ENCODE peak calls at places on chromosomes 5 and 9, in ten cellular contexts. A, E, M, S, V, H, R, W, G and T are unnamed samples.

GRCh38 chr9:92747459-92748232 is 17.0 kb downstream of the BICD2 start:
- DNase-seq in S (peak; percentile 44), R (no peak), G (no peak), H (no peak), E (no peak), W (no peak), M (no peak), A (no peak), V (peak; percentile 62), T (peak; percentile 17)

GRCh38 chr9:107584186-107584585 is 94.6 kb upstream of the KLF4 start:
- DNase-seq in G (no peak), M (no peak), A (no peak), W (no peak), H (no peak), R (no peak), E (no peak), S (no peak), V (no peak), T (no peak)

GRCh38 chr5:159318448-159318847 is 11.8 kb downstream of the IL12B start:
- DNase-seq in W (no peak), A (no peak), V (no peak), R (no peak), H (no peak), G (no peak), S (no peak), M (no peak), E (no peak), T (no peak)

GRCh38 chr9:95494416-95495371 is 22.1 kb downstream of the PTCH1 start:
- DNase-seq in G (peak; percentile 82), A (no peak), M (no peak), E (no peak), W (no peak), S (peak; percentile 38), H (peak; percentile 54), V (no peak), R (peak; percentile 88), T (peak; percentile 87)

GRCh38 chr5:117494208-117494607 is 919.6 kb upstream of the SEMA6A start:
- DNase-seq in W (no peak), E (no peak), M (no peak), H (no peak), V (no peak), R (no peak), A (no peak), G (no peak), S (no peak), T (no peak)

GRCh38 chr5:148776780-148777179 is 49.6 kb upstream of the ADRB2 start:
- DNase-seq in H (no peak), A (no peak), V (peak; percentile 96), W (peak; percentile 53), M (no peak), E (peak; percentile 80), R (no peak), G (no peak), S (peak; percentile 94), T (peak; percentile 85)

GRCh38 chr9:18910435-18910834 is 122.6 kb downstream of the SAXO1 start:
- DNase-seq in V (no peak), S (no peak), M (no peak), H (no peak), A (peak; percentile 25), W (no peak), R (no peak), G (no peak), E (no peak), T (no peak)

GRCh38 chr5:153777681-153778080 is 261.0 kb downstream of the FAM114A2 start:
- DNase-seq in S (no peak), A (no peak), G (no peak), R (no peak), M (no peak), E (no peak), W (no peak), V (no peak), H (no peak), T (no peak)

GRCh38 chr9:96344458-96345180 is 38.9 kb downstream of the SLC35D2 start:
- DNase-seq in W (peak; percentile 82), A (no peak), G (no peak), E (peak; percentile 63), S (peak; percentile 93), H (no peak), M (peak; percentile 65), R (no peak), V (peak; percentile 92), T (peak; percentile 98)

GRCh38 chr5:121199238-121199999 is 652.3 kb upstream of the FTMT start:
- DNase-seq in R (no peak), H (no peak), W (no peak), G (no peak), E (peak; percentile 20), V (peak; percentile 47), A (no peak), S (peak; percentile 27), M (peak; percentile 1), T (no peak)

GRCh38 chr5:139895647-139896046 is 100.0 kb downstream of the PSD2 start:
- DNase-seq in V (no peak), G (no peak), R (no peak), S (no peak), W (no peak), A (no peak), H (no peak), M (peak; percentile 17), E (no peak), T (no peak)

GRCh38 chr5:178827636-178828035 is 32.1 kb upstream of the ZNF354B start:
- DNase-seq in E (no peak), G (no peak), V (no peak), M (no peak), A (no peak), H (no peak), S (no peak), W (no peak), R (no peak), T (no peak)

GRCh38 chr9:111034573-111035539 is 3.4 kb downstream of the LPAR1 start:
- DNase-seq in R (no peak), V (no peak), S (no peak), E (no peak), A (no peak), G (no peak), H (no peak), W (no peak), M (no peak), T (no peak)